ENCODE peak calls at places on chromosomes 5 and 9, in seven cellular contexts. One of them, this sample, is unnamed.

GRCh38 chr9:105053209-105053652 is 125.3 kb upstream of the ABCA1 start:
- DNase-seq in fibroblast of lung: peak
- DNase-seq in PC-3: peak
- DNase-seq in endothelial cell of umbilical vein: no peak
- DNase-seq in mammary epithelial cell: peak
- DNase-seq in HCT116: no peak
- DNase-seq in GM23248: peak
- DNase-seq in this sample: no peak

GRCh38 chr9:3541206-3541605 is 15.4 kb upstream of the RFX3 start:
- DNase-seq in fibroblast of lung: no peak
- DNase-seq in PC-3: no peak
- DNase-seq in endothelial cell of umbilical vein: no peak
- DNase-seq in mammary epithelial cell: no peak
- DNase-seq in HCT116: no peak
- DNase-seq in GM23248: no peak
- DNase-seq in this sample: no peak

GRCh38 chr5:122972877-122973276 is 63.6 kb downstream of the PPIC start:
- DNase-seq in fibroblast of lung: peak
- DNase-seq in PC-3: peak
- DNase-seq in endothelial cell of umbilical vein: no peak
- DNase-seq in mammary epithelial cell: peak
- DNase-seq in HCT116: no peak
- DNase-seq in GM23248: peak
- DNase-seq in this sample: no peak

GRCh38 chr5:149618581-149619248 is 37.4 kb downstream of the ARHGEF37 start:
- DNase-seq in fibroblast of lung: peak
- DNase-seq in PC-3: peak
- DNase-seq in endothelial cell of umbilical vein: peak
- DNase-seq in mammary epithelial cell: peak
- DNase-seq in HCT116: peak
- DNase-seq in GM23248: peak
- DNase-seq in this sample: peak

GRCh38 chr9:104774831-104775573 is 11.1 kb downstream of the NIPSNAP3B start:
- DNase-seq in fibroblast of lung: no peak
- DNase-seq in PC-3: no peak
- DNase-seq in endothelial cell of umbilical vein: no peak
- DNase-seq in mammary epithelial cell: no peak
- DNase-seq in HCT116: no peak
- DNase-seq in GM23248: no peak
- DNase-seq in this sample: no peak

GRCh38 chr5:52878671-52879070 is 91.0 kb downstream of the ITGA1 start:
- DNase-seq in fibroblast of lung: peak
- DNase-seq in PC-3: peak
- DNase-seq in endothelial cell of umbilical vein: peak
- DNase-seq in mammary epithelial cell: peak
- DNase-seq in HCT116: no peak
- DNase-seq in GM23248: peak
- DNase-seq in this sample: no peak

GRCh38 chr5:147645172-147645571 is 135.3 kb upstream of the DPYSL3 start:
- DNase-seq in fibroblast of lung: no peak
- DNase-seq in PC-3: no peak
- DNase-seq in endothelial cell of umbilical vein: no peak
- DNase-seq in mammary epithelial cell: no peak
- DNase-seq in HCT116: no peak
- DNase-seq in GM23248: no peak
- DNase-seq in this sample: no peak

GRCh38 chr5:19314840-19315239 is 673.2 kb downstream of the CDH18 start:
- DNase-seq in fibroblast of lung: peak
- DNase-seq in PC-3: peak
- DNase-seq in endothelial cell of umbilical vein: no peak
- DNase-seq in mammary epithelial cell: peak
- DNase-seq in HCT116: no peak
- DNase-seq in GM23248: no peak
- DNase-seq in this sample: peak

GRCh38 chr5:137039939-137040515 is 459.1 kb downstream of the SPOCK1 start:
- DNase-seq in fibroblast of lung: no peak
- DNase-seq in PC-3: no peak
- DNase-seq in endothelial cell of umbilical vein: no peak
- DNase-seq in mammary epithelial cell: no peak
- DNase-seq in HCT116: no peak
- DNase-seq in GM23248: no peak
- DNase-seq in this sample: no peak

GRCh38 chr9:124015661-124016131 is 4.1 kb downstream of the LHX2 start:
- DNase-seq in fibroblast of lung: no peak
- DNase-seq in PC-3: no peak
- DNase-seq in endothelial cell of umbilical vein: no peak
- DNase-seq in mammary epithelial cell: no peak
- DNase-seq in HCT116: no peak
- DNase-seq in GM23248: no peak
- DNase-seq in this sample: no peak
- TF ChIP-seq EZH2 in fibroblast of lung: no peak
- TF ChIP-seq EZH2 in PC-3: no peak
- TF ChIP-seq EZH2 in endothelial cell of umbilical vein: no peak
- TF ChIP-seq EZH2 in mammary epithelial cell: peak
- TF ChIP-seq EZH2 in HCT116: no peak
- TF ChIP-seq EZH2 in GM23248: no peak
- TF ChIP-seq EZH2 in this sample: no peak

DNA sequence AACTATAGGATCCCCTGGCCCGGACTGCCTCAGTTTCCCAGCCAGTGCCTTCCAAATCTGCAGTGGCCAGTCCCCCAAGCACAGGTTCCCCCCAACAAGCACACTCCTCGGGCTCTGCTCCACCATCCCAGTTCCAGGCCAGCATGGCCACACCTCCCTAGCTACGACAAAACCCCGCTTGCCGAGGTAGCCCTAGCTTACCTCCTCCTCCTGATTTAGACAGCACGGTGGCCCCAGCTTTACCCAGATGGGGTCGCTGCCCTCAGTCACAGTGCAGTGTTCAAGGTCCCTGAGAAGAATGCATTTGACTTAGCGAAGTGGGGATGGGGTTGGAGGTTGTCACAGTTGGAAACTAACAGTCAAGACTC is 40.8 kb upstream of the GARNL3 start:
- DNase-seq in fibroblast of lung: no peak
- DNase-seq in PC-3: no peak
- DNase-seq in endothelial cell of umbilical vein: no peak
- DNase-seq in mammary epithelial cell: no peak
- DNase-seq in HCT116: no peak
- DNase-seq in GM23248: no peak
- DNase-seq in this sample: no peak
- H3K27ac ChIP-seq in fibroblast of lung: no peak
- H3K27ac ChIP-seq in PC-3: no peak
- H3K27ac ChIP-seq in endothelial cell of umbilical vein: no peak
- H3K27ac ChIP-seq in mammary epithelial cell: no peak
- H3K27ac ChIP-seq in HCT116: no peak
- H3K27ac ChIP-seq in GM23248: no peak
- H3K27ac ChIP-seq in this sample: no peak

DNA sequence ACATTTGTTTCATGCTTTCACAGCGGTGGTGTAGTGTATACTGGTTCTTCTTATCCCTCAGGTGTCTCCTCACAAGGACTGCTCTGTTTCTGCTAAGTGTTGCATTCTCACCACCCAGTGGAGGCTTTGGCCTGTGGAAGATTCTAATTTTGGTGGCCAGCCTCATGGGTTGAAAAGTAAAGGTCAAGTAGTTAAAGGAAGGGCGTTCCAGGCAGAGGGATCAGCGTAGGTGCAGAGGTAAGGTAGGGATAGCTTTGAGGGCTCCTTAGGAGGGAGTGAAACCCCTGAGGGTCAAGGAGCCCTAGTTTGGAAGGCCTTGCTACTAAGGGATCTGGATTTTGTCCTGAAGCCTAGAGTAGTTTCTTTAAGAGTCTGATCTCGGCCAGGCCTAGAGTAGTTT is 4.6 kb upstream of the RACK1 start:
- DNase-seq in fibroblast of lung: no peak
- DNase-seq in PC-3: no peak
- DNase-seq in endothelial cell of umbilical vein: no peak
- DNase-seq in mammary epithelial cell: no peak
- DNase-seq in HCT116: no peak
- DNase-seq in GM23248: no peak
- DNase-seq in this sample: no peak
- H3K4me3 ChIP-seq in fibroblast of lung: peak
- H3K4me3 ChIP-seq in PC-3: peak
- H3K4me3 ChIP-seq in endothelial cell of umbilical vein: no peak
- H3K4me3 ChIP-seq in mammary epithelial cell: peak
- H3K4me3 ChIP-seq in HCT116: peak
- H3K4me3 ChIP-seq in GM23248: peak
- H3K4me3 ChIP-seq in this sample: peak

DNA sequence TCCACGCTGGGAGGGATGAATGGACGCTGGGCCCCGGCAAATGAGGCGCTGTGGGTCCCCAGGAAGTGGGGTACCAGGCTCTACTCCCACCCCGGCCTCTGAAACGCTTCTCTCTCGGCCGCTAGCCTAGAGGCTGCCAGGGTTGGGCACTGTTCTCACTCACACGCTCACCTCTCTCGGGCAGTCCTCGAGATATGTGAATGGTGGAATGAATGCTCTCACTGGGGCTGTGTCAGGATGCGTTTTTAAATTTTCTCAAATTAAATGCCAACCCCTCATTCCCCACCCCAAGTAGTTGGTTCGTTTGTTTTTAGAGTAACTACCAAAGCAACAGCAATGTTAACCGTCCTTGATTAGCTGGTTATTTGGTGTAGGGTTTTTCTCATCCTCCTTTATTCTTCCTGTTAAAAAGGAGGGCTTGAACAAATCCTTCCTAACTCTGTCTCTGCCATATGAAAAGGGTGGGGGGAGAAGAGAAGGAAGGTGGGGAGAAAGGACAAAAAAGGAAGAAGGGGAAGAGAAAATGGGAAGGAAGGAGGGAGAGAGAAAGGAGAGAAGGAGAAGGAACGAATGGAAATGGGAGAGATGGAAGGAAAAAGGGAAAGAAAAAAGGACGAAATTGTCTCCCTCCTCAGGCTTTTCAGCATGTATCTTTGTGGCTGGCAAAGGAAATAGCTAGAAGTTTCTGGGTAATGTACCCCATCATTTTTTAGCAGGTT is 1.4 kb upstream of the EBF1 start:
- DNase-seq in fibroblast of lung: no peak
- DNase-seq in PC-3: no peak
- DNase-seq in endothelial cell of umbilical vein: no peak
- DNase-seq in mammary epithelial cell: no peak
- DNase-seq in HCT116: no peak
- DNase-seq in GM23248: peak
- DNase-seq in this sample: no peak
- TF ChIP-seq EZH2 in fibroblast of lung: no peak
- TF ChIP-seq EZH2 in PC-3: no peak
- TF ChIP-seq EZH2 in endothelial cell of umbilical vein: no peak
- TF ChIP-seq EZH2 in mammary epithelial cell: no peak
- TF ChIP-seq EZH2 in HCT116: no peak
- TF ChIP-seq EZH2 in GM23248: no peak
- TF ChIP-seq EZH2 in this sample: peak

GRCh38 chr5:74640450-74641013 is at the start of gene ENC1:
- DNase-seq in fibroblast of lung: peak
- DNase-seq in PC-3: peak
- DNase-seq in endothelial cell of umbilical vein: peak
- DNase-seq in mammary epithelial cell: peak
- DNase-seq in HCT116: peak
- DNase-seq in GM23248: peak
- DNase-seq in this sample: no peak

GRCh38 chr5:74641014-74641777 is 668 bp upstream of the ENC1 start:
- DNase-seq in fibroblast of lung: peak
- DNase-seq in PC-3: peak
- DNase-seq in endothelial cell of umbilical vein: peak
- DNase-seq in mammary epithelial cell: peak
- DNase-seq in HCT116: peak
- DNase-seq in GM23248: peak
- DNase-seq in this sample: no peak

GRCh38 chr5:74641778-74642542 is 1.4 kb upstream of the ENC1 start:
- DNase-seq in fibroblast of lung: peak
- DNase-seq in PC-3: peak
- DNase-seq in endothelial cell of umbilical vein: peak
- DNase-seq in mammary epithelial cell: peak
- DNase-seq in HCT116: peak
- DNase-seq in GM23248: peak
- DNase-seq in this sample: no peak

GRCh38 chr5:74642543-74642863 is 2.0 kb upstream of the ENC1 start:
- DNase-seq in fibroblast of lung: no peak
- DNase-seq in PC-3: peak
- DNase-seq in endothelial cell of umbilical vein: no peak
- DNase-seq in mammary epithelial cell: no peak
- DNase-seq in HCT116: no peak
- DNase-seq in GM23248: peak
- DNase-seq in this sample: no peak

DNA sequence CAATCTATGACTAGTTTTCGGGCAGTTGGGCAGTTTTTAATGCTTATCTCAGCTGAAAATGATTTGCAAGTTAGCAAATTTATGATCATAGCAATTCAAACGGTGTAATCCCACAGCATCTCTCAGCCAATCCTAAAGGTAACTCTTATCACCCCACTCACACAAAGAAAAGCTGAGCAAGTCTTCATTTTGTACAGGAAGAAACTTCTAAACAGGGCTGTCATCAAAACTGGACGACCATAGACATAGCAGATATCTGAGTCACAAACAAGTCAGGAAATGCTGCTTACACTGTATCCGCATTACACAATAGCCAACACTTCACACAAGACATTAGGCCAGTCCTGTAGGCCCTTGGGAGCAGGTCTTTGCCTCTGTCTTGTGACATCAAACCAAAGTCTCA is 2.6 kb upstream of the ENC1 start:
- DNase-seq in fibroblast of lung: peak
- DNase-seq in PC-3: peak
- DNase-seq in endothelial cell of umbilical vein: peak
- DNase-seq in mammary epithelial cell: peak
- DNase-seq in HCT116: peak
- DNase-seq in GM23248: peak
- DNase-seq in this sample: no peak
- H3K27ac ChIP-seq in fibroblast of lung: peak
- H3K27ac ChIP-seq in PC-3: peak
- H3K27ac ChIP-seq in endothelial cell of umbilical vein: peak
- H3K27ac ChIP-seq in mammary epithelial cell: peak
- H3K27ac ChIP-seq in HCT116: peak
- H3K27ac ChIP-seq in GM23248: peak
- H3K27ac ChIP-seq in this sample: peak

GRCh38 chr5:154228696-154229095 is 38.2 kb downstream of the GALNT10 start:
- DNase-seq in fibroblast of lung: no peak
- DNase-seq in PC-3: no peak
- DNase-seq in endothelial cell of umbilical vein: no peak
- DNase-seq in mammary epithelial cell: no peak
- DNase-seq in HCT116: no peak
- DNase-seq in GM23248: no peak
- DNase-seq in this sample: no peak
- H3K4me3 ChIP-seq in fibroblast of lung: no peak
- H3K4me3 ChIP-seq in PC-3: no peak
- H3K4me3 ChIP-seq in endothelial cell of umbilical vein: no peak
- H3K4me3 ChIP-seq in mammary epithelial cell: no peak
- H3K4me3 ChIP-seq in HCT116: no peak
- H3K4me3 ChIP-seq in GM23248: no peak
- H3K4me3 ChIP-seq in this sample: no peak

GRCh38 chr5:175444060-175444904 is at the start of gene DRD1:
- DNase-seq in fibroblast of lung: peak
- DNase-seq in PC-3: peak
- DNase-seq in endothelial cell of umbilical vein: peak
- DNase-seq in mammary epithelial cell: peak
- DNase-seq in HCT116: no peak
- DNase-seq in GM23248: peak
- DNase-seq in this sample: no peak
- TF ChIP-seq EZH2 in fibroblast of lung: no peak
- TF ChIP-seq EZH2 in PC-3: peak
- TF ChIP-seq EZH2 in endothelial cell of umbilical vein: no peak
- TF ChIP-seq EZH2 in mammary epithelial cell: no peak
- TF ChIP-seq EZH2 in HCT116: no peak
- TF ChIP-seq EZH2 in GM23248: no peak
- TF ChIP-seq EZH2 in this sample: peak

GRCh38 chr9:122088880-122089567 is 4.1 kb downstream of the TTLL11 start:
- DNase-seq in fibroblast of lung: no peak
- DNase-seq in PC-3: no peak
- DNase-seq in endothelial cell of umbilical vein: no peak
- DNase-seq in mammary epithelial cell: no peak
- DNase-seq in HCT116: no peak
- DNase-seq in GM23248: no peak
- DNase-seq in this sample: no peak
- H3K27ac ChIP-seq in fibroblast of lung: no peak
- H3K27ac ChIP-seq in PC-3: no peak
- H3K27ac ChIP-seq in endothelial cell of umbilical vein: no peak
- H3K27ac ChIP-seq in mammary epithelial cell: no peak
- H3K27ac ChIP-seq in HCT116: no peak
- H3K27ac ChIP-seq in GM23248: no peak
- H3K27ac ChIP-seq in this sample: no peak